ENCODE peak calls at places on chromosomes 16 and 17, in six cellular contexts. K, A, H, G, U and X are unnamed samples. For H3K79me2, the result is how much of the 10 kb centered on the place peaks cover.

GRCh38 chr16:71669926-71670536 is 44.0 kb downstream of the MARVELD3 start:
- DNase-seq in H (no peak), G (no peak), K (no peak), A (no peak), U (no peak), X (peak)

GRCh38 chr17:10843806-10844205 is 5.9 kb upstream of the PIRT start:
- DNase-seq in U (no peak), G (peak), H (no peak), A (peak), K (no peak), X (peak)

GRCh38 chr16:87808108-87808507 is 42.3 kb upstream of the KLHDC4 start:
- DNase-seq in H (no peak), G (no peak), K (no peak), U (no peak), A (no peak), X (no peak)

GRCh38 chr17:50353600-50354195 is 7.8 kb downstream of the XYLT2 start:
- DNase-seq in G (no peak), A (no peak), H (no peak), K (no peak), U (no peak), X (no peak)

GRCh38 chr16:66131156-66131807 is 235.2 kb upstream of the CDH5 start:
- DNase-seq in A (peak), H (no peak), U (no peak), G (no peak), K (no peak), X (no peak)

GRCh38 chr17:36566081-36566480 is 21.4 kb downstream of the GGNBP2 start:
- DNase-seq in U (no peak), A (no peak), G (no peak), H (no peak), K (no peak), X (no peak)

GRCh38 chr17:57623620-57624019 is 121.5 kb downstream of the CCDC182 start:
- DNase-seq in U (no peak), A (no peak), H (no peak), K (no peak), G (peak), X (no peak)

GRCh38 chr16:17635183-17635582 is 164.4 kb upstream of the XYLT1 start:
- DNase-seq in H (no peak), G (no peak), U (no peak), K (no peak), A (no peak), X (no peak)

GRCh38 chr16:19717781-19718623 is at the start of the genes IQCK and KNOP1:
- DNase-seq in A (peak), K (peak), U (peak), H (peak), G (peak), X (peak)

GRCh38 chr17:57940653-57941329 is 14.4 kb downstream of the CUEDC1 start:
- DNase-seq in K (no peak), H (no peak), G (no peak), A (no peak), U (no peak), X (no peak)

GRCh38 chr16:4500283-4500682 is 24.1 kb downstream of the HMOX2 start:
- DNase-seq in G (no peak), U (peak), H (no peak), A (peak), K (peak), X (peak)

GRCh38 chr17:28100936-28101335 is 58.5 kb downstream of the NLK start:
- DNase-seq in A (no peak), U (no peak), H (no peak), G (no peak), K (no peak), X (no peak)
- H3K79me2 ChIP-seq in A (half or more), U (under half), H (under half), G (half or more), K (under half), X (under half)

DNA sequence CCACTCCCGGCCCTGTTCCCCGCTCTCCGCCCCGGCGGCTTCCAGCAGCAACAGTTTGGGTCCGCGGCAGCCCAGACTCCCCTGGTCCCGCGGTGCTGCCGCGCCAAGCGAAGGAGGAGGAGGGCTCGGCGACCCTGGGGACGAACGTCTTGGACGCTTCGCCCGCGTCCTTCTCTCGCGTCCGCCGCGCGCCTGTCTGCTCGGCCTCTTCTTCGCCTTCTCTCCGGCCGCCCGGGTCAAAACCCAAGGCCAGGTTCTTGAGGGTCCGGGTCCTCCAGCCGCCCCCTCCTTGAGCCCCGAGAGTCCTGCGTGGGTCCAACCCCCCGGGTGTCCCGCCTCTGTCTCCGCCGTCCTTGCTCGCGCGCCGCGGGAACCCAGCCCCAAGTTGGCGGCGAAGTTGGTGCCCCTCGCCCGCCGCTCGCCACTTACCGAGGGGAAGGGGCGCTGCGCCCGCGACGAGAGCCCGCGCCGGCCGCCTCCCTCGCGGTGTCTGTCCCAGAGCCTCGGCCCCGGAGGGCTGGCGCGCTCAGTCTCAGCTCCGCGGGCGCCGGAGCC is 1.4 kb upstream of the GRIN2C start:
- DNase-seq in G (peak), U (no peak), H (no peak), K (no peak), A (no peak), X (no peak)
- H3K4me3 ChIP-seq in G (no peak), U (no peak), H (peak), K (no peak), A (no peak), X (no peak)

DNA sequence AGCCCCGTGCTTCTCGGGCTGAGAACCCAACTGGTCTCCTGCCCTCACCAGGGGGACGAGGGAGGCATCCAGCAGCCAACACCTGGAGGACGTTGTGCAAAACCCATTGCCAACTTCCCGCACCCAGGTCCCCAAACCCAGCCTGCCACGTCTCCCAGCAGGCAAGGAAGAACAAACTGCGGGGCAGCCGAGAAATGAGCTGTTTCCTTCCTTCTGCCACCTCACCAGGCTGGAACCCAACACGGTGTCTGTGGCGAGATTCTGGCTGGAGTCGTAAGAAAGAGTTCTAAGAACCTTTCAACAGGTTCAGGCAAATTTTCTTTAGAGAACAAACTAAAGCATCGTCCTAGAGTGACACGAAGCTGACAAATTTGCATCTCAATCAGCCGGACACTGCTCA is 3.6 kb downstream of the SLC43A2 start:
- DNase-seq in H (no peak), A (no peak), U (no peak), G (no peak), K (peak), X (peak)
- H3K79me2 ChIP-seq in H (under half), A (under half), U (under half), G (under half), K (under half), X (under half)

GRCh38 chr17:13269196-13269595 is 251.4 kb upstream of the ELAC2 start:
- DNase-seq in G (no peak), U (no peak), H (no peak), K (no peak), A (no peak), X (no peak)
- H3K4me3 ChIP-seq in G (no peak), U (no peak), H (no peak), K (no peak), A (no peak), X (no peak)

GRCh38 chr16:27324851-27325301 is 11.1 kb downstream of the IL4R start:
- DNase-seq in G (no peak), U (no peak), A (no peak), K (no peak), H (no peak), X (no peak)
- H3K79me2 ChIP-seq in G (half or more), U (under half), A (half or more), K (half or more), H (under half), X (half or more)

DNA sequence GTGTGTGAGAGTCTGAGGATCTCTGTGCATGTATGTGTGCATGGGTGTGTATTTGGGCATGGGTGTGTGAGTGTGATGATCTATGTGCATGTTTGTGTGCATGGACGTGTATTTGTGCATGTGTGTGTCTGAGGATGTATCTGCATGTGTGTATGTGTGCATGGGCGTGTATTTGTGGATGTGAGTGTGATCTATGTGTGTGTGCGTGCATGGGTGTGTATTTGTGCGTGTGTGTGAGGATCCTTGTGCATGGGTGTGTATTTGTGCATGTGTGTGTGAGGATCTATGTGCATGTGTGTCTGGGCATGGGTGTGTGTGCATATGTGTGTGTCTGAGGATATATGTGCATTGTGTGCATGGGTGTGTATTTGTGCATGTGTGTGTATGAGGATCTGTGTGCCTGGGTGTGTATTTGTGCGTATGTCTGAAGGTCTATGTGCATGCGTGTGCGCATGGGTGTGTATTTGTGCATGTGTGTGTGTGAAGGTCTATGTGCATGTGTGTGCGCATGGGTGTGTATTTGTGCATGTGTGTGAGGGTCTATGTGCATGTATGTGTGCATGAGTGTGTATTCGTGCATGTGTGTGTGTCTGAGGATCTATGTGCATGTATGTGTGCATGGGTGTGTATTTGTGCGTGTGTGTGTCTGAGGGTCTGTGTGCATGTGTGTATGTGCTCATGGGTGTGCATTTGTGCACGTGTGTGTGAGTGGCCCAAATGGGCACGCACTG is 26.5 kb upstream of the ITGAX start:
- DNase-seq in K (no peak), G (no peak), H (no peak), A (no peak), U (no peak), X (no peak)
- H3K4me3 ChIP-seq in K (no peak), G (no peak), H (no peak), A (no peak), U (no peak), X (no peak)

GRCh38 chr17:7719661-7720060 is 2.1 kb downstream of the DNAH2 start:
- DNase-seq in H (no peak), U (no peak), A (no peak), K (no peak), G (no peak), X (no peak)
- H3K79me2 ChIP-seq in H (under half), U (under half), A (under half), K (under half), G (under half), X (under half)

DNA sequence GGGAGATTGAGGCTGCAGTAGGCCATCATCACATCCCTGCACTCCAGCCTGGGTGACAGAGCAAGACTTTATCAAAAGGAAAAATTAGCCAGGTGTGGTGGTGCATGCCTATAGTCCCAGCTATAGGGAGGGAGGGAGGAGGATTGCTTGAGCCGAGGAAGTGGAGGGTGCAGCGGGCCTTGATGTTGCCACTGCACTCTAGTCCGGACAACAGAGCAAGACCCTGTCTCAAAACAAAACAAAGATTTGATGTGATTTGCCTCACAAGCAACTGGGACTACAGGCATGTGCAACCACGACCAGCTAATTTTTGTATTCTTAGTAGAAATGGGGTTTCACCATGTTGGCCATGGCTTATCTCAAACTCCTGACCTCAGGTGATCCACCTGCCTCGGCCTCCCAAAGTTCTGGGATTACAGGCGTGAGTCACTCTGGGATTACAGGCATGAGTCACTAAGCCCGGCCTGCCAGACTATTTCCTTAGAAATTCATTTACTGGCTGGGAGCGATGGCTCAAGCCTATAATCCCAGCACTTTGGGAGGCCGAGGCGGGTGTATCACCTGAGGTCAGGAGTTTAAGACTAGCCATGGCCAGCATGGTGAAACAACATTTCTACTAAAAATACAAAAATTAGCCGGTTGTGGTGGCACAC is 11.5 kb downstream of the UBE2G1 start:
- DNase-seq in U (no peak), K (no peak), H (no peak), A (peak), G (no peak), X (no peak)
- H3K4me3 ChIP-seq in U (no peak), K (no peak), H (no peak), A (no peak), G (no peak), X (no peak)

DNA sequence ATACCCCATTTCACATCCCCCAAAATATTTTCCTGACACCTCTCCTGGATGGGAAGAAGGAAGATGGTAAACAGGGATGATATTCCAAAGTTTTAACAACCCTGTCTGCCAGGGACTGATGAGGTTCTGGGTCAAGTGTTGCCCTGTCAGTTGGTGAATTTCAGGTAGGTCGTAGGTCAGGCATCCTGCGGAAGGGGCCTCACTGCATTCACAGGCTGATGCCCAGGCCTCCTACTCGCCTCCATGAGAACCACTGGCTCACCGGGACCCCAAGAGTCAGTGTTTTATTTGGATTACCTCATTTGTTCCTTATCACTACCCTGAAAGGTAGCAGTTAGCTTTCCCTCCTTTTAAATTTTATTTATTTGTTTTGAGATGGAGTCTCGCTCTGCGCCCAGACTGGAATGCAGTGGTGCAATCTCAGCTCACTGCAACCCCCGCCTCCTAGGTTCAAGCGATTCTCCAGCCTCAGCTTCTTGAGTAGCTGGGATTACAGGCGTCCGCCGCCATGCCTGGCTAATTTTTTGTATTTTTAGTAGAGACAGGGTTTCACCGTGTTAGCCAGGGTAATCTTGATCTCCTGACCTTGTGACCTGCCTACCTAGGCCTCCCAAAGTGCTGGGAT is 10.5 kb downstream of the ZBTB4 start:
- DNase-seq in A (no peak), K (no peak), H (no peak), U (no peak), G (no peak), X (no peak)
- H3K79me2 ChIP-seq in A (half or more), K (under half), H (under half), U (under half), G (half or more), X (half or more)